ENCODE peak calls at places on chromosomes 1 and 21, in four cellular contexts. X, U, A and M are unnamed samples.
A peak's percentile ranks its signal among the peaks of the same experiment; 100 is the strongest.

GRCh38 chr21:45908536-45909237 is 72.9 kb upstream of the COL6A1 start:
- DNase-seq in X (no peak), U (no peak), A (no peak), M (no peak)

GRCh38 chr1:20212685-20213331 is 26.5 kb upstream of the PLA2G2C start:
- DNase-seq in X (peak; percentile 38), U (peak; percentile 94), A (peak; percentile 81), M (peak; percentile 91)

GRCh38 chr1:201170533-201171062 is 16.3 kb upstream of the TMEM9 start:
- DNase-seq in A (peak; percentile 86), U (peak; percentile 92), X (peak; percentile 80), M (peak; percentile 94)

GRCh38 chr1:116853680-116854191 is 56.0 kb upstream of the PTGFRN start:
- DNase-seq in A (peak; percentile 52), U (peak; percentile 67), X (peak; percentile 65), M (peak; percentile 95)

GRCh38 chr1:195899762-195900352 is 708.4 kb downstream of the KCNT2 start:
- DNase-seq in U (no peak), X (peak; percentile 74), A (no peak), M (peak; percentile 3)

GRCh38 chr1:227469708-227470107 is 93.6 kb upstream of the ZNF678 start:
- DNase-seq in U (no peak), X (no peak), A (no peak), M (no peak)

GRCh38 chr1:152052606-152053005 is 15.8 kb upstream of the S100A11 start:
- DNase-seq in U (peak; percentile 89), X (peak; percentile 71), A (peak; percentile 94), M (peak; percentile 88)

GRCh38 chr21:31045841-31046240 is 7.6 kb upstream of the KRTAP19-8 start:
- DNase-seq in X (no peak), U (no peak), A (no peak), M (no peak)

GRCh38 chr1:52727114-52727586 is 897 bp downstream of the ZYG11B start:
- DNase-seq in A (no peak), X (no peak), U (no peak), M (peak; percentile 33)

GRCh38 chr21:42001781-42002180 is 8.4 kb downstream of the ZBTB21 start:
- DNase-seq in U (no peak), X (no peak), A (no peak), M (no peak)

GRCh38 chr21:42164064-42164789 is 54.7 kb upstream of the ABCG1 start:
- DNase-seq in A (no peak), U (no peak), X (no peak), M (peak; percentile 60)

GRCh38 chr21:44835647-44835973 is 17.7 kb upstream of the SUMO3 start:
- DNase-seq in A (no peak), U (no peak), X (no peak), M (no peak)

GRCh38 chr21:44836349-44836665 is 18.4 kb upstream of the SUMO3 start:
- DNase-seq in X (no peak), A (no peak), U (no peak), M (no peak)

GRCh38 chr21:44834951-44835646 is 17.2 kb upstream of the SUMO3 start:
- DNase-seq in U (no peak), X (no peak), A (no peak), M (no peak)

GRCh38 chr21:44833663-44834062 is 15.8 kb upstream of the SUMO3 start:
- DNase-seq in A (no peak), X (no peak), U (no peak), M (no peak)

GRCh38 chr21:44834231-44834950 is 16.5 kb upstream of the SUMO3 start:
- DNase-seq in X (no peak), U (no peak), A (no peak), M (no peak)
- H3K4ac ChIP-seq in X (no peak overlapping the region), U (no peak overlapping the region), A (no peak overlapping the region), M (no peak overlapping the region)

GRCh38 chr1:107863342-107863741 is 101.6 kb downstream of the VAV3 start:
- DNase-seq in A (no peak), X (no peak), U (no peak), M (peak; percentile 71)

GRCh38 chr1:107865627-107866026 is 99.4 kb downstream of the VAV3 start:
- DNase-seq in X (no peak), A (no peak), U (no peak), M (peak; percentile 80)

GRCh38 chr1:107867422-107867821 is 97.6 kb downstream of the VAV3 start:
- DNase-seq in U (peak; percentile 88), X (no peak), A (peak; percentile 67), M (peak; percentile 83)

GRCh38 chr1:107867892-107868291 is 97.1 kb downstream of the VAV3 start:
- DNase-seq in U (no peak), X (no peak), A (no peak), M (no peak)

DNA sequence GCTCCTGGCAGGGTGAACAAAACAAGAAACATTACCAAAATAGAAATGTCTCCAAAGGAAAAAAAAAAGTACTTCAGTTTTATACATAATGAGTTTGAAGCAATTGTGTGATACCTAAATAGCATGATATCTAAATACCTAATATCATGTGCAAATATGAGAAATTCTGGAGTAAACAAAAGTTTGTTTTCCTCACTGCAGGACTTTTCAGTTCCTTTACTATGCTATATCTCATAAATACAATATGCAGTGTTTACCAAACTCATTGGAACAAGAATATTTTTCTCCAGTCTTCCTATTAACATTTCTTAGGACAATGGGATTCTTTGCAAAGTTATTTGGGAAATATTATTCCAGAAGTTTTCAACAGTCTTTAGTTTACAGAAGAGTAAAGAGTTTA is 98.1 kb downstream of the VAV3 start:
- DNase-seq in U (no peak), X (no peak), A (no peak), M (no peak)
- H4K5ac ChIP-seq in U (no peak overlapping the region), X (no peak overlapping the region), A (no peak overlapping the region), M (no peak overlapping the region)

DNA sequence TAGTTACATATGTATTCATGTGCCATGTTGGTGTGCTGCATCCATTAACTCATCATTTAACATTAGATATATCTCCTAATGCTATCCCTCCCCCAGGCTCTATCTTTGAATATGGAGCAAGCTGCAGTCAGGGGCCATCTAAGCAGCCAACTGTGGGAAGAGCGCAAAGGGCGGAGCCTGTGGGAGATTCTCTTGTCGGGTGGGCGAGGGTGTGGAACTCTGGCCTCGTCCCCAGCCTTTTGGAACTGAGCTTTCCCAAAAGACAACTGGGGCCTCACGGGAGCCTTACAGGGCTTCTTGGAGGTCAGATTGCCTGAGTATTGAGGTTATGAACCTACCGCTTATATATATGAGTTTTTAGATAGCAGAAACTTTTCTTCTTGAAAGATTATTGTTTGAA is 117.2 kb downstream of the HHAT start:
- DNase-seq in X (no peak), U (no peak), A (no peak), M (no peak)
- H2BK120ac ChIP-seq in X (no peak overlapping the region), U (no peak overlapping the region), A (no peak overlapping the region), M (no peak overlapping the region)

GRCh38 chr1:232704256-232704655 is 74.3 kb upstream of the SIPA1L2 start:
- DNase-seq in A (no peak), U (no peak), X (no peak), M (no peak)
- H3K4ac ChIP-seq in A (no peak overlapping the region), U (no peak overlapping the region), X (peak overlapping the region; percentile 28), M (no peak overlapping the region)

DNA sequence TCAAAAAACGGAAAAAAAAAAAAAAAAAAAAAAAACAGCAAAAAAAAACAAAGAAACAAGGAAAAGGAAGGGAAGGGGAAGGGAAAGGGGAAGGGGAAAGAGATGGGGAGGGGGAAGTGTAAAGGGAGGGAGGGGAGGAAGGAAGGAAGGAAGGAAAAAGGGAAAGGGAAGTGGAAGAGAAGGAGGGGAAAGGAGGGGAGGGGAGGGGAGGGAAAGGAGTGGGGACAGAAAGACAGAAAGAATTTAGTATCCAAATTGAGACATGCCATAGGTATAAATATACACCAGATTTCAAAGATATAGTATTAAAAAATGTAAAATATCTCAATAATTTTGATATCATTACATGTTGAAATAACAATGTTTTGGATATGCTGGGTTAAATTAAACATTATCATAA is 25.8 kb downstream of the ARID4B start:
- DNase-seq in U (no peak), A (no peak), X (no peak), M (no peak)
- H4K5ac ChIP-seq in U (no peak overlapping the region), A (no peak overlapping the region), X (no peak overlapping the region), M (no peak overlapping the region)